ENCODE peak calls at places on chromosomes 6 and 20, in five cellular contexts. L, E, N, H and P are unnamed samples.

GRCh38 chr6:1197309-1197708 is 114.6 kb upstream of the FOXQ1 start:
- DNase-seq in L (no peak), E (no peak), N (no peak), H (no peak), P (no peak)

GRCh38 chr20:20010639-20011500 is 6.3 kb upstream of the NAA20 start:
- DNase-seq in L (no peak), E (peak), N (no peak), H (no peak), P (peak)

GRCh38 chr20:62557425-62557824 is 81.6 kb upstream of the GATA5 start:
- DNase-seq in L (no peak), E (peak), N (no peak), H (no peak), P (peak)

GRCh38 chr6:37651991-37652390 is 45.7 kb downstream of the MDGA1 start:
- DNase-seq in L (no peak), E (no peak), N (no peak), H (no peak), P (no peak)

GRCh38 chr20:17796096-17796563 is 96.4 kb downstream of the BANF2 start:
- DNase-seq in L (no peak), E (no peak), N (no peak), H (no peak), P (no peak)

GRCh38 chr20:44618318-44618731 is 33.2 kb downstream of the ADA start:
- DNase-seq in L (no peak), E (no peak), N (no peak), H (no peak), P (no peak)

GRCh38 chr6:159535629-159536028 is 157.4 kb downstream of the SOD2 start:
- DNase-seq in L (no peak), E (no peak), N (no peak), H (no peak), P (no peak)

GRCh38 chr6:145587342-145587741 is 148.0 kb downstream of the EPM2A start:
- DNase-seq in L (no peak), E (no peak), N (no peak), H (no peak), P (no peak)

GRCh38 chr20:34029415-34029814 is 35.7 kb downstream of the RALY start:
- DNase-seq in L (no peak), E (no peak), N (no peak), H (no peak), P (no peak)

GRCh38 chr6:161228911-161229591 is 44.8 kb downstream of the AGPAT4 start:
- DNase-seq in L (no peak), E (no peak), N (no peak), H (no peak), P (peak)

GRCh38 chr6:109456710-109457595 is 1.4 kb upstream of the MICAL1 start:
- DNase-seq in L (no peak), E (no peak), N (peak), H (no peak), P (peak)

GRCh38 chr6:147103641-147104040 is 100.6 kb upstream of the STXBP5 start:
- DNase-seq in L (no peak), E (no peak), N (no peak), H (no peak), P (no peak)

GRCh38 chr20:25466846-25467245 is 59.4 kb downstream of the GINS1 start:
- DNase-seq in L (no peak), E (no peak), N (no peak), H (no peak), P (no peak)

GRCh38 chr6:129766959-129767728 is 57.2 kb upstream of the ARHGAP18 start:
- DNase-seq in L (peak), E (no peak), N (no peak), H (no peak), P (peak)

DNA sequence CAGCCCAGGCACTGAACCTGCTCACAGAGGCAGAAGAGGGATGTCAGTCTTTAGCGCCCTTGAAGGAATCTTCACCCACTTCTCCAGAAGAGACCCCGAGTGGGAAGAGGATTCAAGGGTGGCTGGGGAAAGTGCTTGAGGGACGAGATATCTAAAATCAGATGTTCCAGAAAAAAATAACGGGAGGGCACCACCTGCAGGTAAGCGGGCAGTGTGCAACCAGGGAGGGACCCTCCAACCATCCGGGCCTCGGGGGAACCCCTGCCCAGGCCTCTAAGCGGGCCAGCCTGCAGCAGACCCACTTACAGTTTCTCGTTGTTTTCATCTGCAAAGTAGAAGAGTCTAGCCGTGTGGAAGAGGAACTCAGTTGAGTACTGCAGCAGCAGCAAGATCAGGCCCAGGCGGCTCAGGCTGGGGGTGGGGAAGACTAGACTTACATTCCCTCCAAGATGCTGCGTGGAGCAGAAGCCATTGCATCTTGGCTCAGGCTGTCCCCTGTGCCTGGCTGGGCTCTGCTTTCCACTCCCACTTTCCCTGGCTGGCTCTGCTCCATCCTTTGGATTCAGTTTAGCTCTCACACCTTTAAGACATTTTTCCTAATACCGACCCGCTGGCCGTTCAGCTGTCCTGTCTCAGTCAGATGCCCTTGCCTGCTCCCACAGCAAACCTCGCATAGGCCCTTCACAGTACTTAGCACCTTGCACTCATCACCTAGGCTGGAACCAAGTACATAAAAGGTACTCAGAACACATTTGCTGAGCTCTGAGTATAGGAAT is 70.9 kb downstream of the TRAM2 start:
- DNase-seq in L (no peak), E (no peak), N (peak), H (no peak), P (no peak)
- TF ChIP-seq CTCF in L (no peak), E (no peak), N (no peak), H (no peak), P (peak)

DNA sequence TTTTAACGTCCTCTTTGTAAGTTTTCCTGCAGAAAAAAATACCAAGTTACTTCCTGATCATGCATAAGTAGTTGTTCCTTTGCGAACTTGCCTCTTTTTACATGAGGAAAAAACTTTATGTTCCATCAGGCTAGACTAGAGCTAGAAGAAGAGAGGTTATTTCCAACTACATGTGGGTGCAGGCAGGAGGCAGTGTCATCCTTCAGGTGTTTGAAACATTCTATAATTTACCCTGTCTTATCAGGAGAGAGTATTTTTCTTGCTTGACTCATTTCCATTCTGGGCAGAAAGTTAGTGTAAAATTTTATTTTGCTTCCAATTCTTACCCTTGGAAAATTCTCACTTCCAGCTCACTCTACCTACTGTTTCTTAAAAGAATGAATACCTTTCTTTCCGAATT is 28.5 kb upstream of the EPHA7 start:
- DNase-seq in L (no peak), E (no peak), N (no peak), H (no peak), P (no peak)
- TF ChIP-seq CTCF in L (no peak), E (no peak), N (no peak), H (no peak), P (no peak)

GRCh38 chr6:127855542-127856159 is 45.2 kb downstream of the THEMIS start:
- DNase-seq in L (no peak), E (peak), N (no peak), H (no peak), P (no peak)
- TF ChIP-seq CTCF in L (no peak), E (peak), N (no peak), H (no peak), P (peak)

GRCh38 chr20:6091661-6092060 is 31.2 kb downstream of the FERMT1 start:
- DNase-seq in L (no peak), E (no peak), N (no peak), H (no peak), P (no peak)

GRCh38 chr20:6094565-6094964 is 28.3 kb downstream of the FERMT1 start:
- DNase-seq in L (no peak), E (no peak), N (no peak), H (no peak), P (no peak)

GRCh38 chr20:6095409-6095808 is 27.4 kb downstream of the FERMT1 start:
- DNase-seq in L (no peak), E (no peak), N (no peak), H (no peak), P (no peak)

DNA sequence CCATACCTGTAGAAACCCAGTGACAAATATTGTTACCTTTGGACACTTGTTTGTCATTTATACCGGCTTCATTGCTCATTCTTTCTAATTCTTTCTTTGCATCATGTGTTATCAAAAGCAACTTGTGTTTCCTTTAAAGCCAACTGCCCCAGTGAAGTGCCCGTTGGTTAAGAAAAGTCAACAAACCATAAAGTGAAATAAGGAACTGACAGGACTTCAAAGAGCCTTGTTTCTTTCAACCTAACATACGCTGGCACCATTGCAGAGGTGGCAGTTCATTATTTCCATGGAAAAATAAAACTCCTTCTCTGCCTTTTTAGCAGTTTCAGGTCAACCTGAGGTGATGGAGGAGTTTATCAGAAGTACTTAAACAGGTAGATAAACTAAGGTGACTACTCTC is 28.8 kb downstream of the FERMT1 start:
- DNase-seq in L (no peak), E (no peak), N (no peak), H (no peak), P (no peak)
- TF ChIP-seq CTCF in L (no peak), E (no peak), N (no peak), H (no peak), P (no peak)

GRCh38 chr6:2697291-2697690 is 53.4 kb downstream of the MYLK4 start:
- DNase-seq in L (no peak), E (no peak), N (no peak), H (no peak), P (no peak)

GRCh38 chr6:2693191-2693590 is 57.5 kb downstream of the MYLK4 start:
- DNase-seq in L (no peak), E (no peak), N (no peak), H (no peak), P (no peak)

DNA sequence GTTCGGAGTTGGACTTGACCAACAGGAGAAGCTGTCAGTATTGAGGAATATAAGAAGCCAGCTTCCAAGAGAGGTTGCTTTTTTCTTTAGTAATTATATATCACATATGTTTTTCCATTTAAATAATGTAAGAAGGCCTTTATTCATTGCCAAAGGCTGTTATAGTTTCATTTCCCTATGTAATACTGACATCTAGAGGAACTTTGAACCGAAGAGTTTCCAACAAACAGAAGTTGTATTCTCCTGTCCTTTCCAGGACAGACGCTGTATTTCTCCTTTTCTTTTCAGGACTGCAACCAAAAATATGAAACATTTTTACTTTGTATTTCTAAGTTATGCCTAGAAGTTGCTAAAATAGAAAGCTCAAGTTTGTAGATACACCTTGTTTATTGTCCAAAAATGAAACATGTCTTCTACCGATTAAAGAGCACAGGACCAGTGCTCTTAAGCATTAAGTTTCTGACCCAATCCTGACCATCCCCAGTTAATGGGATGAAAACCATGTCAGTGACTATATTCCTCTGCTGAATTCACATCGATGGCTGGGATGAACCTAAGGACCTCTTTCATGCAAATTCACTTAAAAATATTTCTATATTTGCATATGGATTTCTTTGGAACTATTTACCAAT is 55.1 kb downstream of the MYLK4 start:
- DNase-seq in L (no peak), E (peak), N (no peak), H (no peak), P (peak)
- TF ChIP-seq CTCF in L (no peak), E (peak), N (no peak), H (no peak), P (peak)

GRCh38 chr6:14711704-14712397 is 534.0 kb upstream of the JARID2 start:
- DNase-seq in L (no peak), E (no peak), N (no peak), H (no peak), P (no peak)

GRCh38 chr6:14713008-14713452 is 532.8 kb upstream of the JARID2 start:
- DNase-seq in L (no peak), E (peak), N (no peak), H (no peak), P (peak)

GRCh38 chr6:14710421-14710820 is 535.4 kb upstream of the JARID2 start:
- DNase-seq in L (no peak), E (no peak), N (no peak), H (no peak), P (no peak)

GRCh38 chr6:14709900-14710299 is 536.0 kb upstream of the JARID2 start:
- DNase-seq in L (no peak), E (no peak), N (no peak), H (no peak), P (no peak)

GRCh38 chr6:14711056-14711703 is 534.7 kb upstream of the JARID2 start:
- DNase-seq in L (no peak), E (peak), N (no peak), H (no peak), P (peak)
- TF ChIP-seq CTCF in L (no peak), E (peak), N (no peak), H (no peak), P (peak)